ENCODE peak calls at places on chromosomes 11 and 22, in five cellular contexts. F is body of pancreas; T is ovary; X is CD8-positive, alpha-beta T cell; R is transverse colon. E is an unnamed sample.
A peak's percentile ranks its signal among the peaks of the same experiment; 100 is the strongest.

GRCh38 chr11:47983464-47984397 is 3.4 kb downstream of the PTPRJ start:
- DNase-seq in F (no peak), T (no peak), X (no peak), R (no peak), E (no peak)

GRCh38 chr22:30008401-30008800 is 71.9 kb upstream of the HORMAD2 start:
- DNase-seq in F (no peak), T (no peak), X (no peak), R (no peak), E (no peak)

GRCh38 chr22:37634505-37635002 is 4.9 kb upstream of the SH3BP1 start:
- DNase-seq in F (no peak), T (no peak), X (no peak), R (no peak), E (no peak)

GRCh38 chr11:81237139-81237538 is 1496.5 kb downstream of the FAM181B start:
- DNase-seq in F (no peak), T (no peak), X (no peak), R (no peak), E (no peak)

GRCh38 chr11:43937434-43938411 is 4.7 kb upstream of the C11orf96 start:
- DNase-seq in F (no peak), T (no peak), X (no peak), R (no peak), E (no peak)

GRCh38 chr11:1272531-1272930 is 36.9 kb downstream of the TOLLIP start:
- DNase-seq in F (no peak), T (no peak), X (no peak), R (no peak), E (no peak)

GRCh38 chr22:36327922-36328551 is 59.7 kb downstream of the MYH9 start:
- DNase-seq in F (peak; percentile 66), T (no peak), X (no peak), R (no peak), E (no peak)

GRCh38 chr11:129315781-129316579 is 59.7 kb upstream of the BARX2 start:
- DNase-seq in F (peak; percentile 82), T (no peak), X (no peak), R (peak; percentile 72), E (peak; percentile 60)

GRCh38 chr11:1557904-1558831 is 13.9 kb downstream of the DUSP8 start:
- DNase-seq in F (peak; percentile 64), T (no peak), X (no peak), R (peak; percentile 66), E (no peak)

GRCh38 chr11:61281581-61282250 is 13.4 kb downstream of the VWCE start:
- DNase-seq in F (peak; percentile 40), T (peak; percentile 82), X (no peak), R (peak; percentile 81), E (no peak)

GRCh38 chr11:77637345-77638165 is at the start of gene CLNS1A:
- DNase-seq in F (peak; percentile 85), T (peak; percentile 77), X (peak; percentile 81), R (peak; percentile 87), E (peak; percentile 86)

GRCh38 chr11:128929991-128930390 is 12.7 kb downstream of the TP53AIP1 start:
- DNase-seq in F (no peak), T (no peak), X (no peak), R (no peak), E (no peak)

GRCh38 chr22:41193829-41194228 is 11.3 kb upstream of the L3MBTL2 start:
- DNase-seq in F (no peak), T (no peak), X (no peak), R (no peak), E (no peak)

GRCh38 chr22:42752912-42753311 is 32.2 kb upstream of the A4GALT start:
- DNase-seq in F (no peak), T (no peak), X (no peak), R (no peak), E (no peak)

GRCh38 chr11:16843307-16843706 is 104.9 kb downstream of the C11orf58 start:
- DNase-seq in F (no peak), T (no peak), X (no peak), R (peak; percentile 13), E (no peak)

GRCh38 chr22:44741929-44742328 is 10.4 kb upstream of the ARHGAP8 start:
- DNase-seq in F (no peak), T (no peak), X (no peak), R (peak; percentile 48), E (peak; percentile 54)

GRCh38 chr11:34308821-34309585 is 48.8 kb downstream of the ABTB2 start:
- DNase-seq in F (no peak), T (no peak), X (no peak), R (no peak), E (no peak)

GRCh38 chr11:22337571-22338464 is at the start of gene SLC17A6:
- DNase-seq in F (no peak), T (no peak), X (no peak), R (no peak), E (no peak)

GRCh38 chr11:47565340-47566165 is at the start of gene PTPMT1:
- DNase-seq in F (peak; percentile 72), T (peak; percentile 66), X (peak; percentile 63), R (peak; percentile 81), E (peak; percentile 69)

GRCh38 chr11:65588199-65589054 is 7.2 kb downstream of the KCNK7 start:
- DNase-seq in F (peak; percentile 72), T (no peak), X (peak; percentile 75), R (peak; percentile 83), E (no peak)

GRCh38 chr11:57491371-57492061 is 24.0 kb downstream of the SLC43A1 start:
- DNase-seq in F (peak; percentile 56), T (no peak), X (peak; percentile 33), R (peak; percentile 46), E (no peak)

GRCh38 chr11:115334932-115335788 is 169.1 kb downstream of the CADM1 start:
- DNase-seq in F (no peak), T (no peak), X (no peak), R (no peak), E (no peak)

GRCh38 chr11:64722141-64723050 is 601 bp downstream of the NRXN2 start:
- DNase-seq in F (no peak), T (no peak), X (no peak), R (no peak), E (no peak)

GRCh38 chr22:40215266-40215665 is 37.5 kb downstream of the TNRC6B start:
- DNase-seq in F (no peak), T (no peak), X (no peak), R (no peak), E (peak; percentile 52)

GRCh38 chr11:114307524-114308203 is 11.5 kb downstream of the NNMT start:
- DNase-seq in F (peak; percentile 20), T (no peak), X (no peak), R (no peak), E (peak; percentile 76)

GRCh38 chr22:36144886-36145541 is 15.5 kb downstream of the APOL3 start:
- DNase-seq in F (peak; percentile 55), T (peak; percentile 60), X (peak; percentile 36), R (peak; percentile 52), E (peak; percentile 67)

GRCh38 chr11:8261921-8262551 is 1.6 kb downstream of the LMO1 start:
- DNase-seq in F (peak; percentile 10), T (no peak), X (no peak), R (no peak), E (no peak)

GRCh38 chr22:41382098-41382578 is 396 bp downstream of the TEF start:
- DNase-seq in F (peak; percentile 66), T (peak; percentile 84), X (peak; percentile 59), R (peak; percentile 74), E (peak; percentile 66)

GRCh38 chr11:83007909-83008580 is 63.7 kb downstream of the RAB30 start:
- DNase-seq in F (peak; percentile 61), T (peak; percentile 86), X (no peak), R (peak; percentile 68), E (peak; percentile 38)

GRCh38 chr22:43136255-43136654 is 6.9 kb downstream of the MCAT start:
- DNase-seq in F (no peak), T (no peak), X (peak; percentile 53), R (peak; percentile 57), E (no peak)

GRCh38 chr11:95886462-95886861 is 37.4 kb downstream of the MTMR2 start:
- DNase-seq in F (no peak), T (no peak), X (no peak), R (no peak), E (no peak)

GRCh38 chr11:26849009-26849408 is 127.1 kb upstream of the SLC5A12 start:
- DNase-seq in F (no peak), T (no peak), X (no peak), R (no peak), E (no peak)

GRCh38 chr11:119489087-119489486 is 66.1 kb upstream of the THY1 start:
- DNase-seq in F (no peak), T (no peak), X (no peak), R (no peak), E (no peak)

GRCh38 chr11:28860898-28861297 is 752.7 kb downstream of the METTL15 start:
- DNase-seq in F (no peak), T (no peak), X (no peak), R (no peak), E (no peak)
- H3K27ac ChIP-seq in F (no peak overlapping the region), T (no peak overlapping the region), X (no peak overlapping the region), R (no peak overlapping the region), E (no peak overlapping the region)

GRCh38 chr22:22348127-22348814 is 103.7 kb downstream of the VPREB1 start:
- DNase-seq in F (no peak), T (no peak), X (no peak), R (no peak), E (no peak)
- TF ChIP-seq CTCF in F (no peak), T (no peak), X (no peak), R (no peak), E (no peak)

GRCh38 chr11:19972091-19972490 is 188.2 kb downstream of the DBX1 start:
- DNase-seq in F (no peak), T (no peak), X (no peak), R (no peak), E (no peak)
- H3K4me1 ChIP-seq in F (peaks cover 8% of the 10 kb centered on the region), T (no peaks in the 10 kb centered on the region), X (peaks cover 15% of the 10 kb centered on the region), R (no peaks in the 10 kb centered on the region), E (no peaks in the 10 kb centered on the region)

GRCh38 chr11:66629356-66629755 is 9.1 kb upstream of the RBM4 start:
- DNase-seq in F (no peak), T (no peak), X (no peak), R (no peak), E (no peak)
- H3K27ac ChIP-seq in F (no peak overlapping the region), T (no peak overlapping the region), X (no peak overlapping the region), R (no peak overlapping the region), E (no peak overlapping the region)

GRCh38 chr11:46511352-46511751 is 82.5 kb downstream of the AMBRA1 start:
- DNase-seq in F (no peak), T (no peak), X (no peak), R (no peak), E (no peak)

GRCh38 chr11:46514370-46514769 is 79.5 kb downstream of the AMBRA1 start:
- DNase-seq in F (no peak), T (no peak), X (no peak), R (no peak), E (no peak)

GRCh38 chr11:46512261-46512881 is 81.5 kb downstream of the AMBRA1 start:
- DNase-seq in F (no peak), T (no peak), X (no peak), R (no peak), E (no peak)

GRCh38 chr11:46519351-46519750 is 74.5 kb downstream of the AMBRA1 start:
- DNase-seq in F (no peak), T (no peak), X (no peak), R (no peak), E (no peak)

DNA sequence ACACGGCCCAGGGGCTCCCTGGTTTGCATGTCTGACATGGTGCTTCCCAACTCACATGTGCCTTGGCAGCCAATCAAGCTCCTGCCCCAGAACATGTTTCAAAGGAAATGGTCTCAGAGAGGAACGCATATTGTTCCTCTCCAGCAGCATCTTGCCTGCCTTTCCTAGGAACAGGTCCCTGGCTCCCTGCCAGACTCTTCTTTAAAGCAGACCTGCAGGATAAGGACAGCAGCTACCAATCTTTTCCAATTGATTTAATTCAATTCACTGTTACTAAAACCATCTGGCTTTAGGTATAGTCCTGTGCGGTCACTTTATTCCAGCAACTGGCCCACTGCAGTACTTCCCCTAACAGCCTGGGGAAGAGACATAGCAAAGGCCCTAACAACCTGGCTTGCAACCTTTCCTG is 79.9 kb downstream of the AMBRA1 start:
- DNase-seq in F (peak; percentile 25), T (peak; percentile 54), X (no peak), R (peak; percentile 39), E (no peak)
- TF ChIP-seq CTCF in F (no peak), T (no peak), X (no peak), R (no peak), E (no peak)

E was measured in lung.